ENCODE peak calls at places on chromosomes 7 and 10, in four cellular contexts. Q, U, F and S are unnamed samples.

GRCh38 chr7:3559178-3559765 is 258.2 kb downstream of the SDK1 start:
- DNase-seq in Q (peak; percentile 55), U (no peak), F (peak; percentile 82), S (peak; percentile 5)

GRCh38 chr10:121764241-121764942 is 163.4 kb downstream of the ATE1 start:
- DNase-seq in Q (no peak), U (no peak), F (no peak), S (no peak)

GRCh38 chr7:150716939-150717338 is 526 bp downstream of the GIMAP1 start:
- DNase-seq in Q (no peak), U (no peak), F (no peak), S (no peak)

GRCh38 chr10:47340613-47341170 is 7.5 kb upstream of the RBP3 start:
- DNase-seq in Q (peak; percentile 22), U (peak; percentile 76), F (peak; percentile 42), S (peak; percentile 81)

GRCh38 chr10:126387041-126387908 is 1.0 kb downstream of the ADAM12 start:
- DNase-seq in Q (peak; percentile 79), U (peak; percentile 73), F (no peak), S (peak; percentile 58)

GRCh38 chr10:32393942-32394341 is 47.0 kb upstream of the EPC1 start:
- DNase-seq in Q (no peak), U (no peak), F (no peak), S (no peak)

GRCh38 chr10:101231912-101232689 is 2.8 kb upstream of the LBX1 start:
- DNase-seq in Q (no peak), U (no peak), F (no peak), S (no peak)

GRCh38 chr7:9488555-9488954 is 1055.1 kb downstream of the NXPH1 start:
- DNase-seq in Q (peak; percentile 59), U (no peak), F (peak; percentile 90), S (no peak)

GRCh38 chr7:151315038-151315655 is 26.5 kb upstream of the NUB1 start:
- DNase-seq in Q (peak; percentile 64), U (peak; percentile 67), F (peak; percentile 52), S (peak; percentile 87)

GRCh38 chr7:26618898-26619297 is 245.5 kb downstream of the SKAP2 start:
- DNase-seq in Q (no peak), U (no peak), F (no peak), S (no peak)

GRCh38 chr7:137882261-137882668 is 35.5 kb upstream of the DGKI start:
- DNase-seq in Q (peak; percentile 100), U (no peak), F (peak; percentile 100), S (peak; percentile 46)

GRCh38 chr7:157271991-157272324 is 64.8 kb upstream of the DNAJB6 start:
- DNase-seq in Q (peak; percentile 74), U (no peak), F (peak; percentile 55), S (no peak)

GRCh38 chr7:143385891-143386781 is 5.0 kb downstream of the ZYX start:
- DNase-seq in Q (no peak), U (no peak), F (no peak), S (peak; percentile 40)

GRCh38 chr10:132319853-132320669 is 11.9 kb upstream of the LRRC27 start:
- DNase-seq in Q (peak; percentile 85), U (no peak), F (peak; percentile 82), S (peak; percentile 62)

GRCh38 chr10:8229153-8229552 is 174.7 kb downstream of the GATA3 start:
- DNase-seq in Q (peak; percentile 7), U (no peak), F (no peak), S (no peak)

GRCh38 chr7:27788438-27788837 is 48.5 kb downstream of the TAX1BP1 start:
- DNase-seq in Q (no peak), U (no peak), F (no peak), S (no peak)

GRCh38 chr10:64211466-64211865 is 690.3 kb downstream of the REEP3 start:
- DNase-seq in Q (no peak), U (no peak), F (no peak), S (no peak)

GRCh38 chr10:10293431-10293830 is 724.2 kb upstream of the CELF2 start:
- DNase-seq in Q (no peak), U (peak; percentile 62), F (no peak), S (no peak)

GRCh38 chr7:127392566-127393369 is at the start of gene ZNF800:
- DNase-seq in Q (peak; percentile 85), U (peak; percentile 86), F (peak; percentile 80), S (peak; percentile 93)

GRCh38 chr7:124992881-124993562 is 63.4 kb upstream of the POT1 start:
- DNase-seq in Q (peak; percentile 88), U (no peak), F (peak; percentile 89), S (no peak)

GRCh38 chr10:74778436-74779094 is 47.8 kb upstream of the KAT6B start:
- DNase-seq in Q (no peak), U (no peak), F (no peak), S (no peak)

GRCh38 chr7:44757311-44757710 is 8.7 kb downstream of the ZMIZ2 start:
- DNase-seq in Q (no peak), U (no peak), F (no peak), S (no peak)

GRCh38 chr7:47216439-47216838 is 365.5 kb downstream of the TNS3 start:
- DNase-seq in Q (no peak), U (no peak), F (no peak), S (no peak)

GRCh38 chr10:93437946-93438795 is 44.0 kb downstream of the MYOF start:
- DNase-seq in Q (peak; percentile 64), U (peak; percentile 52), F (peak; percentile 32), S (no peak)

GRCh38 chr7:240887-241421 is 48.6 kb downstream of the FAM20C start:
- DNase-seq in Q (peak; percentile 66), U (peak; percentile 59), F (no peak), S (peak; percentile 72)

GRCh38 chr10:71799785-71800453 is 26.6 kb upstream of the VSIR start:
- DNase-seq in Q (no peak), U (no peak), F (no peak), S (no peak)

GRCh38 chr7:155717010-155717744 is 72.7 kb downstream of the RBM33 start:
- DNase-seq in Q (no peak), U (no peak), F (no peak), S (no peak)

GRCh38 chr10:96984512-96985225 is 152.6 kb downstream of the LCOR start:
- DNase-seq in Q (no peak), U (no peak), F (no peak), S (peak; percentile 35)

GRCh38 chr10:43715334-43715733 is 66.7 kb upstream of the ZNF32 start:
- DNase-seq in Q (no peak), U (no peak), F (no peak), S (no peak)

GRCh38 chr7:112156412-112156811 is 49.8 kb downstream of the DOCK4 start:
- DNase-seq in Q (no peak), U (no peak), F (no peak), S (no peak)